ENCODE peak calls at places on chromosomes 11 and 22, in four cellular contexts. F, Q, Y and B are unnamed samples.

GRCh38 chr11:33842236-33842915 is 49.5 kb downstream of the LMO2 start:
- DNase-seq in F (no peak), Y (no peak), Q (no peak), B (no peak)

GRCh38 chr22:39994566-39995345 is at the start of gene FAM83F:
- DNase-seq in Q (peak), Y (no peak), F (peak), B (peak)

GRCh38 chr22:50606126-50606525 is 5.5 kb downstream of the MAPK8IP2 start:
- DNase-seq in Y (no peak), Q (no peak), F (no peak), B (no peak)

GRCh38 chr11:40183073-40184064 is 1276.1 kb downstream of the LRRC4C start:
- DNase-seq in Y (no peak), Q (no peak), F (no peak), B (no peak)

GRCh38 chr22:45218974-45219373 is 21.7 kb downstream of the KIAA0930 start:
- DNase-seq in F (no peak), Y (no peak), Q (no peak), B (no peak)

GRCh38 chr11:102639656-102640055 is 14.5 kb upstream of the MMP20 start:
- DNase-seq in Y (no peak), Q (no peak), F (no peak), B (no peak)

GRCh38 chr11:83816572-83817187 is 530.5 kb upstream of the CCDC90B start:
- DNase-seq in Y (no peak), F (no peak), Q (no peak), B (no peak)

GRCh38 chr11:102914238-102915043 is 39.7 kb upstream of the MMP12 start:
- DNase-seq in Y (no peak), Q (no peak), F (no peak), B (no peak)

GRCh38 chr11:66617148-66617814 is 851 bp downstream of the RBM14 start:
- DNase-seq in Y (peak), Q (no peak), F (no peak), B (no peak)

GRCh38 chr22:17732251-17732854 is 41.9 kb downstream of the BID start:
- DNase-seq in Q (no peak), Y (peak), F (no peak), B (no peak)

GRCh38 chr22:37566329-37566837 is 6.1 kb downstream of the CDC42EP1 start:
- DNase-seq in Y (no peak), F (peak), Q (peak), B (peak)

GRCh38 chr11:41461057-41461681 is 1.7 kb upstream of the LRRC4C start:
- DNase-seq in Y (no peak), F (no peak), Q (no peak), B (no peak)

GRCh38 chr22:19750666-19751490 is 9.7 kb upstream of the TBX1 start:
- DNase-seq in Y (no peak), Q (no peak), F (no peak), B (no peak)

GRCh38 chr11:7536102-7536501 is 22.3 kb downstream of the PPFIBP2 start:
- DNase-seq in Q (no peak), Y (no peak), F (no peak), B (no peak)

GRCh38 chr11:12799373-12799835 is 125.2 kb downstream of the TEAD1 start:
- DNase-seq in Y (no peak), F (no peak), Q (no peak), B (no peak)

GRCh38 chr11:73343076-73343833 is 32.9 kb upstream of the RELT start:
- DNase-seq in F (no peak), Q (no peak), Y (no peak), B (no peak)

GRCh38 chr11:14927146-14927545 is 35.1 kb upstream of the CYP2R1 start:
- DNase-seq in F (no peak), Y (no peak), Q (no peak), B (no peak)

GRCh38 chr22:23401111-23401909 is 178.8 kb downstream of the IGLL1 start:
- DNase-seq in F (no peak), Y (peak), Q (no peak), B (no peak)

GRCh38 chr11:120568572-120569307 is 57.2 kb downstream of the GRIK4 start:
- DNase-seq in Y (no peak), F (no peak), Q (no peak), B (no peak)

GRCh38 chr22:19981961-19982920 is 34.4 kb downstream of the ARVCF start:
- DNase-seq in Q (no peak), F (no peak), Y (peak), B (no peak)

GRCh38 chr11:60193687-60194433 is 11.0 kb upstream of the MS4A6A start:
- DNase-seq in Q (peak), F (peak), Y (no peak), B (peak)

GRCh38 chr11:76759092-76759491 is 24.1 kb upstream of the TSKU start:
- DNase-seq in F (no peak), Y (peak), Q (no peak), B (no peak)

GRCh38 chr22:27756212-27756660 is 45.3 kb downstream of the MN1 start:
- DNase-seq in F (no peak), Q (no peak), Y (no peak), B (no peak)

GRCh38 chr22:33792837-33793236 is 127.4 kb downstream of the LARGE1 start:
- DNase-seq in Y (no peak), Q (no peak), F (no peak), B (no peak)

GRCh38 chr11:74169736-74170458 is 905 bp downstream of the C2CD3 start:
- DNase-seq in Q (no peak), F (no peak), Y (no peak), B (peak)

GRCh38 chr11:57471496-57471895 is 11.2 kb downstream of the RTN4RL2 start:
- DNase-seq in F (no peak), Y (no peak), Q (no peak), B (no peak)

GRCh38 chr11:85934599-85935169 is 79.5 kb downstream of the CCDC83 start:
- DNase-seq in Q (no peak), F (no peak), Y (no peak), B (no peak)

GRCh38 chr11:94668240-94668793 is 99.8 kb upstream of the AMOTL1 start:
- DNase-seq in Y (no peak), F (no peak), Q (no peak), B (no peak)

GRCh38 chr22:50622723-50623327 is 5.1 kb downstream of the ARSA start:
- DNase-seq in Q (no peak), F (no peak), Y (no peak), B (no peak)

GRCh38 chr22:45968751-45969413 is 8.1 kb downstream of the WNT7B start:
- DNase-seq in Y (no peak), Q (no peak), F (no peak), B (no peak)

GRCh38 chr11:77178150-77178549 is 50.1 kb downstream of the MYO7A start:
- DNase-seq in Q (no peak), F (no peak), Y (no peak), B (no peak)

GRCh38 chr11:18248561-18248960 is at the start of gene SAA2:
- DNase-seq in Y (no peak), Q (no peak), F (no peak), B (no peak)

GRCh38 chr11:15101072-15101701 is 13.5 kb upstream of the INSC start:
- DNase-seq in F (peak), Y (peak), Q (peak), B (peak)

GRCh38 chr11:2724653-2725366 is 25.0 kb upstream of the KCNQ1OT1 start:
- DNase-seq in F (no peak), Y (no peak), Q (no peak), B (no peak)

GRCh38 chr11:66221726-66222236 is 46.7 kb upstream of the RAB1B start:
- DNase-seq in F (no peak), Y (peak), Q (no peak), B (no peak)

GRCh38 chr11:78860720-78861422 is 286.2 kb upstream of the NARS2 start:
- DNase-seq in Q (no peak), F (no peak), Y (no peak), B (no peak)

GRCh38 chr11:7457211-7457610 is 28.1 kb upstream of the OLFML1 start:
- DNase-seq in Q (no peak), F (no peak), Y (no peak), B (no peak)

GRCh38 chr22:28112548-28113043 is 193.5 kb upstream of the PITPNB start:
- DNase-seq in F (no peak), Q (no peak), Y (no peak), B (no peak)

GRCh38 chr11:116771935-116772334 is 852 bp downstream of the BUD13 start:
- DNase-seq in F (no peak), Y (no peak), Q (no peak), B (no peak)